ENCODE peak calls at places on chromosomes 3 and 15, in eight cellular contexts. I is iPS DF 6.9, Y is lower lobe of right lung, U is cardiac muscle cell, C is osteoblast, J is ovary, O is small intestine, V is colonic mucosa. L is an unnamed sample.

GRCh38 chr3:127064391-127065137 is 81.6 kb downstream of the PLXNA1 start:
- DNase-seq in O (no peak), J (no peak), I (no peak), V (no peak), C (peak; percentile 98), U (no peak), Y (peak; percentile 27), L (no peak)

GRCh38 chr15:62945063-62945462 is 97.5 kb upstream of the TPM1 start:
- DNase-seq in J (no peak), C (no peak), I (no peak), Y (no peak), U (no peak), V (no peak), O (no peak), L (no peak)

GRCh38 chr15:101439920-101440319 is 49.6 kb downstream of the PCSK6 start:
- DNase-seq in C (peak; percentile 83), O (no peak), I (no peak), V (no peak), Y (no peak), J (no peak), U (no peak), L (no peak)

GRCh38 chr3:138450181-138450580 is 15.8 kb downstream of the ESYT3 start:
- DNase-seq in J (no peak), O (no peak), I (no peak), V (no peak), C (no peak), Y (peak; percentile 8), U (no peak), L (no peak)

GRCh38 chr15:66673410-66674322 is 28.4 kb upstream of the SMAD6 start:
- DNase-seq in C (no peak), V (peak; percentile 88), O (peak; percentile 67), I (peak; percentile 60), U (peak; percentile 66), Y (peak; percentile 79), J (no peak), L (peak; percentile 87)

GRCh38 chr3:121724130-121724529 is 25.4 kb downstream of the GOLGB1 start:
- DNase-seq in V (no peak), U (no peak), Y (no peak), J (no peak), C (no peak), I (no peak), O (no peak), L (no peak)

GRCh38 chr3:156681003-156681402 is 6.6 kb downstream of the TIPARP start:
- DNase-seq in O (peak; percentile 80), U (no peak), I (no peak), J (peak; percentile 34), C (no peak), Y (no peak), V (no peak), L (peak; percentile 28)

GRCh38 chr3:141229132-141229531 is 2.5 kb upstream of the PXYLP1 start:
- DNase-seq in V (no peak), C (no peak), O (no peak), U (no peak), J (no peak), I (no peak), Y (no peak), L (no peak)

GRCh38 chr3:8546609-8547008 is 45.0 kb downstream of the LMCD1 start:
- DNase-seq in Y (no peak), U (no peak), C (no peak), I (no peak), J (no peak), V (no peak), O (no peak), L (no peak)

GRCh38 chr15:80630981-80631380 is 64.1 kb upstream of the ABHD17C start:
- DNase-seq in C (no peak), V (no peak), Y (no peak), I (no peak), U (no peak), O (no peak), J (no peak), L (no peak)

GRCh38 chr3:140467104-140467577 is 210.7 kb upstream of the TRIM42 start:
- DNase-seq in O (no peak), I (no peak), C (no peak), Y (no peak), V (no peak), J (no peak), U (peak; percentile 26), L (no peak)

GRCh38 chr3:141414141-141414689 is 45.9 kb downstream of the ZBTB38 start:
- DNase-seq in I (no peak), V (no peak), Y (no peak), O (no peak), C (no peak), U (no peak), J (no peak), L (no peak)

DNA sequence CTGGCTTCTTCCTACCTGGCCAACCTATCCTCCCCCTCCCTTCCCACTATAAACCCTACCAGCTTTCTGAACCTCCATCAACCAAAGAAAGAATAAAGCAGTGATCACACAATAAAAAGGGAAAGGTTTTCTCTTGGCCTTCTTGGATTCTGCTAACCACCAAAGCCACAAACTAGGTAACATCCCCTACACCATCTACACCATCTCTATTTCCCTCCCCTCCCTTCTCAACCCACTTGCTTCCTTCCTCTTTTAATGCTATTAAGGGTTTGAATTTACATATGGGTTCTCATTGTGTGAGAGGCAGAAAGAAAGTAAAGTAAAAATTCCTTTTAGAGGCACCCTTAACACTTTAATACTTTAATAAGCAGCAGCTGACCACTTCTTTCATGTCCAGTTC is 25.8 kb upstream of the RSL24D1 start:
- DNase-seq in Y (no peak), U (no peak), C (no peak), V (no peak), I (no peak), O (peak; percentile 20), J (no peak), L (no peak)
- H3K4me3 ChIP-seq in Y (no peak overlapping the region), U (no peak overlapping the region), C (no peak overlapping the region), V (no peak overlapping the region), I (no peak overlapping the region), O (no peak overlapping the region), J (no peak overlapping the region), L (no peak overlapping the region)

DNA sequence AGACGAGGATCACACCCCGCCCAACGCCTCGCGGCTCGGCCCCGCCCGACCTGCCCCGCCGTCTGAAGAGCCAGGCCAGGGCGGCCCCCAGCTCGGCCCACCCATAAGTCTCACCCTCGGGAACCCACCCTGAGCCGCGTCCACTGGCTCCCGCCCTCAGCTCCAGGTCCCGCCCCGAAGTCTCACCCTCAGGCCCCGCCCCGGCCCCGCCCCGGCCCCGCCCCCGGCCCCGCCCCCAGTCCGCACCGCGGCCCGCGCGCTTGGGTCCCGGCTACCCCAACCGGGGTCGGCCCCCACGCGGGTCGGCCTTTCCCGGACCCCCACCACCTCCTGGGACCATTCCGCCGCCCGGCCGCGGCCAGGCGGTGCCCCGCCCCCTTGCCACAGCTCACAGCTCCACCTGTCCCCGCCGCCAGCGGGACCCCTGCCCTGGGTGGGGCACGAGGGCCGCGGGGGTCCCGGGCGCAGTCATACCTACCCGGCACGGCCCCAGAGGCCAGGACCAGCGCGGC is 490 bp downstream of the CSPG5 start:
- DNase-seq in U (peak; percentile 65), Y (peak; percentile 60), I (no peak), O (peak; percentile 19), V (peak; percentile 39), C (no peak), J (peak; percentile 19), L (peak; percentile 40)
- H3K4me3 ChIP-seq in U (peak overlapping the region; percentile 73), Y (peak overlapping the region; percentile 62), I (peak overlapping the region; percentile 58), O (peak overlapping the region; percentile 83), V (peak overlapping the region; percentile 65), C (peak overlapping the region; percentile 58), J (peak overlapping the region; percentile 56), L (peak overlapping the region; percentile 83)

GRCh38 chr3:159913712-159914414 is 74.8 kb upstream of the IL12A start:
- DNase-seq in I (no peak), C (no peak), J (no peak), U (no peak), V (no peak), Y (no peak), O (peak; percentile 8), L (no peak)

GRCh38 chr3:159907828-159908227 is 80.8 kb upstream of the IL12A start:
- DNase-seq in O (no peak), I (no peak), C (no peak), V (no peak), J (no peak), U (no peak), Y (no peak), L (no peak)

GRCh38 chr3:159911664-159912037 is 77.0 kb upstream of the IL12A start:
- DNase-seq in O (peak; percentile 16), J (no peak), U (no peak), I (no peak), C (no peak), V (no peak), Y (no peak), L (no peak)

GRCh38 chr3:159914421-159914820 is 74.2 kb upstream of the IL12A start:
- DNase-seq in C (no peak), J (no peak), I (no peak), O (no peak), U (no peak), Y (no peak), V (no peak), L (no peak)

DNA sequence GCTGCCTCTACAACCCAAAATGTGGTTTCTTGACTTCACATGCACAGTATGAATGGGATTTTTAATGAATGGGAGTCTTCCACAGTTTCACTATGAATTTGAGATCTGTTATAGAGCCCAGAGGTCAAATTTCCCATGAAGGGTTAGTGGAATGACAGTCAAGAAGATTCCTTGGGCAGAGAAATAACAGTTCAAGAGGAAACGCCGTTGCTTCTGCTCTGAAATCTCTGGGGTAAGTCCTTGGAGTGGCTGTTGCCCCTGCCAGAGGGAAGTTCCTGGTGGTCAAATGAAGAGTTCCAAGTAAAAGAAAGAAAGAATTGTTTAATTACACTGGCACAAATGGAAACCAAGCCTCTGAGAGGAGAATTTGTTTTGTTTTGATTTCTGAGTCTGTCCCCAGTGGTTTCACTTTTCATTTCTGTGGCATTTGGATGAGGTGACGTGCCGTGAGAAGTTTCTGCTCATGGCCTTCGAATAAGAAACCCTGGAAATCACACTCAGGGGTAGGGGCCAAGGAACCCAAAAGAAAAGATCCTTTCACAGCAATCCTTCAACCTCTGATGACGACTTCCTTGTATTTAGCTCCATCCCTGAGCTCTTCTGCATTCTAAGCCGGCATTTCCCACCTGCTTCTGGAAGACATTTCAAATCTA is 77.5 kb upstream of the IL12A start:
- DNase-seq in O (peak; percentile 55), J (no peak), V (no peak), C (no peak), U (no peak), I (no peak), Y (no peak), L (no peak)
- H3K4me3 ChIP-seq in O (peak overlapping the region; percentile 16), J (no peak overlapping the region), V (no peak overlapping the region), C (peak overlapping the region; percentile 35), U (no peak overlapping the region), I (no peak overlapping the region), Y (peak overlapping the region; percentile 42), L (no peak overlapping the region)

GRCh38 chr15:82764740-82765139 is 41.1 kb downstream of the FSD2 start:
- DNase-seq in C (no peak), Y (no peak), O (no peak), U (no peak), V (no peak), J (no peak), I (no peak), L (no peak)

GRCh38 chr15:82767163-82767829 is 38.6 kb downstream of the FSD2 start:
- DNase-seq in V (no peak), C (no peak), I (no peak), O (no peak), J (no peak), Y (no peak), U (no peak), L (no peak)

GRCh38 chr15:82768414-82769081 is 37.3 kb downstream of the FSD2 start:
- DNase-seq in C (peak; percentile 84), V (no peak), Y (no peak), O (peak; percentile 84), U (no peak), J (no peak), I (no peak), L (no peak)

GRCh38 chr15:82763361-82764142 is 42.3 kb downstream of the FSD2 start:
- DNase-seq in Y (no peak), J (no peak), C (no peak), U (no peak), V (no peak), O (peak; percentile 10), I (no peak), L (no peak)
- H3K4me3 ChIP-seq in Y (no peak overlapping the region), J (no peak overlapping the region), C (no peak overlapping the region), U (no peak overlapping the region), V (no peak overlapping the region), O (no peak overlapping the region), I (no peak overlapping the region), L (no peak overlapping the region)